ENCODE peak calls at places on chromosomes 12 and 14, in six cellular contexts. L is H9, A is neuronal stem cell, W is IMR-90, Y is H1, T is trophoblast cell. O is an unnamed sample.
A peak's percentile ranks its signal among the peaks of the same experiment; 100 is the strongest.

GRCh38 chr14:77485901-77486678 is 12.5 kb downstream of the ISM2 start:
- DNase-seq in L (no peak), A (no peak), W (peak; percentile 88), Y (no peak), T (no peak), O (peak; percentile 53)

GRCh38 chr14:91115986-91116385 is 2.1 kb downstream of the DGLUCY start:
- DNase-seq in L (no peak), A (no peak), W (peak; percentile 30), Y (no peak), T (no peak), O (peak; percentile 16)

GRCh38 chr12:52230364-52231281 is 2.4 kb upstream of the KRT7 start:
- DNase-seq in L (no peak), A (no peak), W (peak; percentile 68), Y (no peak), T (peak; percentile 96), O (peak; percentile 56)

GRCh38 chr12:2959508-2960431 is 573 bp downstream of the TEAD4 start:
- DNase-seq in L (peak; percentile 56), A (peak; percentile 48), W (peak; percentile 60), Y (peak; percentile 73), T (peak; percentile 59), O (peak; percentile 80)

GRCh38 chr12:46456356-46457334 is 84.1 kb upstream of the SLC38A2 start:
- DNase-seq in L (no peak), A (no peak), W (peak; percentile 74), Y (no peak), T (no peak), O (no peak)

GRCh38 chr12:116299548-116300150 is 22.2 kb upstream of the MED13L start:
- DNase-seq in L (no peak), A (no peak), W (peak; percentile 32), Y (no peak), T (no peak), O (no peak)

GRCh38 chr12:3607821-3608220 is 116.8 kb downstream of the PRMT8 start:
- DNase-seq in L (no peak), A (no peak), W (no peak), Y (no peak), T (no peak), O (no peak)

GRCh38 chr14:77007975-77008421 is 20.5 kb downstream of the IRF2BPL start:
- DNase-seq in L (no peak), A (no peak), W (no peak), Y (no peak), T (peak; percentile 93), O (no peak)

GRCh38 chr14:60381909-60382308 is 104.0 kb downstream of the C14orf39 start:
- DNase-seq in L (peak; percentile 67), A (no peak), W (no peak), Y (no peak), T (no peak), O (no peak)

GRCh38 chr14:24197066-24197465 is 1.8 kb upstream of the TM9SF1 start:
- DNase-seq in L (no peak), A (no peak), W (no peak), Y (no peak), T (no peak), O (no peak)

GRCh38 chr12:105580841-105581352 is 250.4 kb downstream of the C12orf75 start:
- DNase-seq in L (no peak), A (no peak), W (no peak), Y (no peak), T (no peak), O (no peak)

GRCh38 chr14:95679148-95679547 is 7.1 kb upstream of the TCL1B start:
- DNase-seq in L (no peak), A (no peak), W (no peak), Y (no peak), T (peak; percentile 88), O (no peak)

GRCh38 chr14:92380582-92380981 is 57.6 kb downstream of the SLC24A4 start:
- DNase-seq in L (no peak), A (no peak), W (no peak), Y (no peak), T (no peak), O (no peak)

GRCh38 chr12:116152268-116152667 is 125.2 kb downstream of the MED13L start:
- DNase-seq in L (no peak), A (no peak), W (peak; percentile 92), Y (no peak), T (peak; percentile 81), O (peak; percentile 88)

GRCh38 chr14:53993920-53994607 is 37.4 kb upstream of the BMP4 start:
- DNase-seq in L (no peak), A (no peak), W (no peak), Y (no peak), T (no peak), O (no peak)

GRCh38 chr12:10341892-10342509 is 34.3 kb downstream of the KLRD1 start:
- DNase-seq in L (no peak), A (no peak), W (no peak), Y (no peak), T (no peak), O (peak; percentile 3)

GRCh38 chr12:132423251-132424117 is 66.5 kb upstream of the FBRSL1 start:
- DNase-seq in L (no peak), A (no peak), W (no peak), Y (no peak), T (no peak), O (no peak)

GRCh38 chr12:62044450-62044849 is 215.8 kb upstream of the USP15 start:
- DNase-seq in L (no peak), A (no peak), W (no peak), Y (no peak), T (no peak), O (no peak)

GRCh38 chr12:26239508-26240328 is 44.3 kb downstream of the SSPN start:
- DNase-seq in L (no peak), A (no peak), W (peak; percentile 79), Y (no peak), T (no peak), O (peak; percentile 30)

GRCh38 chr14:65287264-65288131 is 125.0 kb upstream of the FUT8 start:
- DNase-seq in L (peak; percentile 46), A (no peak), W (no peak), Y (no peak), T (no peak), O (no peak)

GRCh38 chr14:74804219-74804825 is 41.2 kb downstream of the YLPM1 start:
- DNase-seq in L (no peak), A (peak; percentile 2), W (peak; percentile 70), Y (no peak), T (peak; percentile 59), O (peak; percentile 69)

GRCh38 chr12:56753566-56753965 is 1.4 kb upstream of the PRIM1 start:
- DNase-seq in L (no peak), A (no peak), W (no peak), Y (no peak), T (no peak), O (no peak)

GRCh38 chr12:56749364-56749763 is 2.8 kb downstream of the PRIM1 start:
- DNase-seq in L (no peak), A (no peak), W (no peak), Y (no peak), T (no peak), O (no peak)

GRCh38 chr12:56749853-56750252 is 2.3 kb downstream of the PRIM1 start:
- DNase-seq in L (no peak), A (no peak), W (no peak), Y (no peak), T (no peak), O (no peak)

DNA sequence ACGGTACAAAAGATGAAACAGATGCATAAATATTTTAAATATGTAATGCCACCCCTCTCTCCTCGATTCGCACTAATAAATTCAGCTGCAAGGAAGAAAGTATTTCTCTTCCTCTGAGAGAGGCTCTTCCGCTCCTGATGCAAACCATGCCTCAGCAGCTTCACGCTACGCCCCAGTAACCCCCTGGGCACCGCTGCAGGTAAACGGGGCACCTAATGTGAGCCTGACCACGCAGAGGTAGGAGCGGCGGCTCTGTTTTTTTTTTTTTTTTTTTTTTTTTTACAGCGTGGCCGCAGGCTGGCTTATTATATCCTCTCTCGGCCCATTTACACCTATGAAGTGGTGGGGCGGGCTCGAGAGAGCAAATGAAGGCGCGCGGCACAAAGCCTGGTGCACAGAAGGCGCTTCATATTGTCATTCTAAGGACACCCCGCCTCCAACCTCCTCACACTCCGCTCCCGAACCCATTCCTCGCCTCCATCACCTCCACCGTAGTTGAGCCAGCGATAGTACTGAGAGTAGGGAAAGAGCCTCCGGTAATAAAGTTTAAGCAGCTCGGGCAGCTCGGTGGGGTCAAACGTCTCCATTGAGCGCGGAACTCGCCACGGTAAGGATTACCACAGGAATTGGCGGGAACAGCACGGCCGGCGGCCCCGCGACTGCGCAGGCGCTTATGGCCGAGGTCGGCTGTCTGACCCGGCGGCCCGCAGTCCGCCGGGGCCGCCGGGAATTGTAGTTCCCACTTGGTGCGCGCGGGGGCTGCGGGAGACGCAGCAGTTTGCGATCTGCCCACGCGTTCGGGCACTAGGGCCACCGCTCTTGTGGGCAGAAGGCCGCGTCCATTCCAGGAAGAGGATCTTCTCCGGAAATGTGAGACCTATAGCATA is at the start of gene PRIM1:
- DNase-seq in L (peak; percentile 90), A (peak; percentile 85), W (peak; percentile 66), Y (peak; percentile 94), T (peak; percentile 91), O (peak; percentile 79)
- H2BK5ac ChIP-seq in L (peak within 1 kb of the TSS; percentile 41), A (no peak within 1 kb of the TSS), W (no peak within 1 kb of the TSS), Y (peak within 1 kb of the TSS; percentile 98), T (peak within 1 kb of the TSS; percentile 45), O (no peak within 1 kb of the TSS)

GRCh38 chr14:37417833-37418232 is 177.2 kb downstream of the FOXA1 start:
- DNase-seq in L (no peak), A (no peak), W (no peak), Y (no peak), T (no peak), O (no peak)
- H2AFZ ChIP-seq in L (no peak overlapping the region), A (no peak overlapping the region), W (no peak overlapping the region), Y (no peak overlapping the region), T (no peak overlapping the region), O (no peak overlapping the region)

GRCh38 chr12:59079029-59079428 is 158.7 kb upstream of the LRIG3 start:
- DNase-seq in L (no peak), A (no peak), W (no peak), Y (no peak), T (no peak), O (no peak)

GRCh38 chr12:59077153-59077930 is 157.0 kb upstream of the LRIG3 start:
- DNase-seq in L (no peak), A (no peak), W (peak; percentile 24), Y (no peak), T (no peak), O (peak; percentile 60)

GRCh38 chr12:59079472-59079871 is 159.2 kb upstream of the LRIG3 start:
- DNase-seq in L (no peak), A (no peak), W (no peak), Y (no peak), T (no peak), O (no peak)

GRCh38 chr12:59076611-59077010 is 156.3 kb upstream of the LRIG3 start:
- DNase-seq in L (no peak), A (no peak), W (no peak), Y (no peak), T (no peak), O (no peak)

DNA sequence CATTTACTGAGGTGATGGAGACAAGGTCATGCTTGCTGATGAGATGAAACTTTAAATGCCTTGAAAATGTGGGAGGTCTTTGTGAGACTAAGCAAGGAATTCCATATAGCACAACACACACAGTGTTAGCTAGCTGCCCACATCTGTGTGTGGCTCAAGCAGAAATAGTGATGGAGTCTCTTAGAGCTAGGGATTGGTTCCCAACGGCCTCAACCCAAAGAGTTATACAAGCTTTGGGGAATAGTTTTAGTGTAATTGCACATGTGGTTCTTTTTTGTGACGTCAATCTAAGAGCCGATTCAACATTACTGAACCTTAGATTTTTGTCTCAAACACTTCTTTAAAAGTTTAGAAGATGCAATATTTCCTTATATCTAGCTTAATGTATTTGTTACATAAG is 157.7 kb upstream of the LRIG3 start:
- DNase-seq in L (no peak), A (no peak), W (no peak), Y (no peak), T (no peak), O (no peak)
- H3K27ac ChIP-seq in L (no peak overlapping the region), A (no peak overlapping the region), W (no peak overlapping the region), Y (no peak overlapping the region), T (no peak overlapping the region), O (no peak overlapping the region)

GRCh38 chr14:102139248-102140026 is at the start of gene WDR20:
- DNase-seq in L (peak; percentile 99), A (peak; percentile 97), W (peak; percentile 92), Y (peak; percentile 100), T (peak; percentile 99), O (peak; percentile 96)
- H2BK5ac ChIP-seq in L (no peak within 1 kb of the TSS), A (peak within 1 kb of the TSS; percentile 72), W (peak within 1 kb of the TSS; percentile 71), Y (peak within 1 kb of the TSS; percentile 95), T (peak within 1 kb of the TSS; percentile 88), O (peak within 1 kb of the TSS; percentile 53)

O was measured in mesenchymal stem cell.